ENCODE peak calls at places on chromosomes 1 and 21, in nine cellular contexts. One of them, this sample, is unnamed.

GRCh38 chr1:50308883-50309282 is 114.4 kb downstream of the DMRTA2 start:
- DNase-seq in T1000: no peak
- DNase-seq in WTC11: peak
- DNase-seq in GM13977: no peak
- DNase-seq in GM18507: no peak
- DNase-seq in GM04504: no peak
- DNase-seq in T-helper 1 cell: no peak
- DNase-seq in GM20000: peak
- DNase-seq in RWPE1: peak
- DNase-seq in this sample: no peak

GRCh38 chr1:32351859-32352745 is 10.2 kb downstream of the FAM229A start:
- DNase-seq in T1000: peak
- DNase-seq in WTC11: peak
- DNase-seq in GM13977: no peak
- DNase-seq in GM18507: no peak
- DNase-seq in GM04504: no peak
- DNase-seq in T-helper 1 cell: no peak
- DNase-seq in GM20000: no peak
- DNase-seq in RWPE1: no peak
- DNase-seq in this sample: peak

GRCh38 chr1:46134660-46135331 is 2.4 kb upstream of the PIK3R3 start:
- DNase-seq in T1000: peak
- DNase-seq in WTC11: no peak
- DNase-seq in GM13977: peak
- DNase-seq in GM18507: no peak
- DNase-seq in GM04504: no peak
- DNase-seq in T-helper 1 cell: no peak
- DNase-seq in GM20000: peak
- DNase-seq in RWPE1: peak
- DNase-seq in this sample: no peak

GRCh38 chr1:59900640-59901039 is 25.9 kb downstream of the CYP2J2 start:
- DNase-seq in T1000: no peak
- DNase-seq in WTC11: peak
- DNase-seq in GM13977: no peak
- DNase-seq in GM18507: no peak
- DNase-seq in GM04504: no peak
- DNase-seq in T-helper 1 cell: no peak
- DNase-seq in GM20000: no peak
- DNase-seq in RWPE1: no peak
- DNase-seq in this sample: no peak

GRCh38 chr1:2345297-2346075 is 45.9 kb downstream of the MORN1 start:
- DNase-seq in T1000: no peak
- DNase-seq in WTC11: no peak
- DNase-seq in GM13977: no peak
- DNase-seq in GM18507: no peak
- DNase-seq in GM04504: no peak
- DNase-seq in T-helper 1 cell: peak
- DNase-seq in GM20000: no peak
- DNase-seq in RWPE1: no peak
- DNase-seq in this sample: no peak

GRCh38 chr1:112298558-112298957 is 97.5 kb upstream of the CTTNBP2NL start:
- DNase-seq in T1000: no peak
- DNase-seq in WTC11: peak
- DNase-seq in GM13977: peak
- DNase-seq in GM18507: peak
- DNase-seq in GM04504: peak
- DNase-seq in T-helper 1 cell: no peak
- DNase-seq in GM20000: peak
- DNase-seq in RWPE1: peak
- DNase-seq in this sample: peak

GRCh38 chr21:40141621-40142020 is 274.4 kb downstream of the PCP4 start:
- DNase-seq in T1000: no peak
- DNase-seq in WTC11: no peak
- DNase-seq in GM13977: no peak
- DNase-seq in GM18507: no peak
- DNase-seq in GM04504: no peak
- DNase-seq in T-helper 1 cell: no peak
- DNase-seq in GM20000: no peak
- DNase-seq in RWPE1: no peak
- DNase-seq in this sample: no peak

GRCh38 chr1:115877511-115877910 is 36.6 kb upstream of the NHLH2 start:
- DNase-seq in T1000: no peak
- DNase-seq in WTC11: peak
- DNase-seq in GM13977: no peak
- DNase-seq in GM18507: no peak
- DNase-seq in GM04504: no peak
- DNase-seq in T-helper 1 cell: no peak
- DNase-seq in GM20000: no peak
- DNase-seq in RWPE1: peak
- DNase-seq in this sample: no peak

This sample was measured in left ventricle myocardium superior.